ENCODE peak calls at places on chromosomes 1 and 21, in nine cellular contexts. One of them, this sample, is unnamed.
A peak's percentile ranks its signal among the peaks of the same experiment; 100 is the strongest.

GRCh38 chr21:44965251-44966022 is 25.6 kb downstream of the SLX9 start:
- DNase-seq in Panc1: no peak
- DNase-seq in PC-9: no peak
- DNase-seq in cardiac fibroblast: peak; percentile 46
- DNase-seq in right lobe of liver: no peak
- DNase-seq in GM13977: peak; percentile 59
- DNase-seq in choroid plexus epithelial cell: peak; percentile 86
- DNase-seq in upper lobe of right lung: no peak
- DNase-seq in uterus: no peak
- DNase-seq in this sample: no peak

GRCh38 chr1:152533327-152533938 is 19.2 kb downstream of the CRCT1 start:
- DNase-seq in upper lobe of right lung: no peak
- DNase-seq in GM13977: no peak
- DNase-seq in PC-9: no peak
- DNase-seq in Panc1: peak; percentile 33
- DNase-seq in uterus: no peak
- DNase-seq in right lobe of liver: peak; percentile 52
- DNase-seq in choroid plexus epithelial cell: peak; percentile 4
- DNase-seq in cardiac fibroblast: peak; percentile 20
- DNase-seq in this sample: no peak

GRCh38 chr1:89598450-89599331 is 34.2 kb upstream of the LRRC8C start:
- DNase-seq in PC-9: no peak
- DNase-seq in upper lobe of right lung: no peak
- DNase-seq in Panc1: peak; percentile 25
- DNase-seq in right lobe of liver: no peak
- DNase-seq in GM13977: peak; percentile 21
- DNase-seq in choroid plexus epithelial cell: peak; percentile 68
- DNase-seq in uterus: no peak
- DNase-seq in cardiac fibroblast: peak; percentile 61
- DNase-seq in this sample: no peak

GRCh38 chr1:156103521-156103947 is 11.0 kb upstream of the LMNA start:
- DNase-seq in right lobe of liver: no peak
- DNase-seq in uterus: peak; percentile 71
- DNase-seq in choroid plexus epithelial cell: no peak
- DNase-seq in upper lobe of right lung: no peak
- DNase-seq in Panc1: no peak
- DNase-seq in cardiac fibroblast: peak; percentile 71
- DNase-seq in PC-9: no peak
- DNase-seq in GM13977: no peak
- DNase-seq in this sample: no peak

GRCh38 chr1:61672376-61672775 is 52.6 kb downstream of the TM2D1 start:
- DNase-seq in cardiac fibroblast: no peak
- DNase-seq in uterus: no peak
- DNase-seq in right lobe of liver: no peak
- DNase-seq in GM13977: no peak
- DNase-seq in PC-9: no peak
- DNase-seq in upper lobe of right lung: no peak
- DNase-seq in choroid plexus epithelial cell: no peak
- DNase-seq in Panc1: no peak
- DNase-seq in this sample: no peak

GRCh38 chr1:200038645-200038986 is 11.1 kb downstream of the NR5A2 start:
- DNase-seq in PC-9: no peak
- DNase-seq in choroid plexus epithelial cell: no peak
- DNase-seq in uterus: no peak
- DNase-seq in Panc1: no peak
- DNase-seq in cardiac fibroblast: no peak
- DNase-seq in right lobe of liver: no peak
- DNase-seq in upper lobe of right lung: no peak
- DNase-seq in GM13977: peak; percentile 23
- DNase-seq in this sample: peak; percentile 65

GRCh38 chr1:235415008-235415904 is 48.0 kb downstream of the TBCE start:
- DNase-seq in PC-9: peak; percentile 68
- DNase-seq in choroid plexus epithelial cell: peak; percentile 92
- DNase-seq in uterus: peak; percentile 53
- DNase-seq in Panc1: no peak
- DNase-seq in cardiac fibroblast: peak; percentile 89
- DNase-seq in GM13977: peak; percentile 72
- DNase-seq in upper lobe of right lung: peak; percentile 70
- DNase-seq in right lobe of liver: peak; percentile 71
- DNase-seq in this sample: no peak

GRCh38 chr1:7538033-7538432 is 233.1 kb upstream of the VAMP3 start:
- DNase-seq in right lobe of liver: no peak
- DNase-seq in cardiac fibroblast: peak; percentile 15
- DNase-seq in uterus: no peak
- DNase-seq in PC-9: no peak
- DNase-seq in Panc1: no peak
- DNase-seq in upper lobe of right lung: no peak
- DNase-seq in GM13977: no peak
- DNase-seq in choroid plexus epithelial cell: peak; percentile 69
- DNase-seq in this sample: no peak

GRCh38 chr1:89690595-89690994 is 57.7 kb downstream of the LRRC8C start:
- DNase-seq in GM13977: no peak
- DNase-seq in cardiac fibroblast: no peak
- DNase-seq in PC-9: no peak
- DNase-seq in upper lobe of right lung: no peak
- DNase-seq in Panc1: no peak
- DNase-seq in right lobe of liver: no peak
- DNase-seq in choroid plexus epithelial cell: no peak
- DNase-seq in uterus: no peak
- DNase-seq in this sample: no peak

GRCh38 chr1:207013321-207014085 is 19.1 kb downstream of the C1orf116 start:
- DNase-seq in right lobe of liver: no peak
- DNase-seq in GM13977: no peak
- DNase-seq in cardiac fibroblast: no peak
- DNase-seq in PC-9: no peak
- DNase-seq in upper lobe of right lung: no peak
- DNase-seq in uterus: no peak
- DNase-seq in choroid plexus epithelial cell: no peak
- DNase-seq in Panc1: no peak
- DNase-seq in this sample: no peak

GRCh38 chr1:207018707-207019106 is 13.8 kb downstream of the C1orf116 start:
- DNase-seq in choroid plexus epithelial cell: no peak
- DNase-seq in Panc1: no peak
- DNase-seq in uterus: no peak
- DNase-seq in upper lobe of right lung: no peak
- DNase-seq in PC-9: no peak
- DNase-seq in GM13977: no peak
- DNase-seq in cardiac fibroblast: no peak
- DNase-seq in right lobe of liver: no peak
- DNase-seq in this sample: no peak

GRCh38 chr1:207017615-207018559 is 14.7 kb downstream of the C1orf116 start:
- DNase-seq in PC-9: no peak
- DNase-seq in cardiac fibroblast: peak; percentile 43
- DNase-seq in upper lobe of right lung: no peak
- DNase-seq in GM13977: no peak
- DNase-seq in right lobe of liver: no peak
- DNase-seq in choroid plexus epithelial cell: no peak
- DNase-seq in Panc1: no peak
- DNase-seq in uterus: no peak
- DNase-seq in this sample: no peak

GRCh38 chr1:207014728-207015127 is 17.8 kb downstream of the C1orf116 start:
- DNase-seq in uterus: no peak
- DNase-seq in Panc1: no peak
- DNase-seq in cardiac fibroblast: no peak
- DNase-seq in PC-9: no peak
- DNase-seq in GM13977: no peak
- DNase-seq in choroid plexus epithelial cell: no peak
- DNase-seq in right lobe of liver: no peak
- DNase-seq in upper lobe of right lung: no peak
- DNase-seq in this sample: no peak

DNA sequence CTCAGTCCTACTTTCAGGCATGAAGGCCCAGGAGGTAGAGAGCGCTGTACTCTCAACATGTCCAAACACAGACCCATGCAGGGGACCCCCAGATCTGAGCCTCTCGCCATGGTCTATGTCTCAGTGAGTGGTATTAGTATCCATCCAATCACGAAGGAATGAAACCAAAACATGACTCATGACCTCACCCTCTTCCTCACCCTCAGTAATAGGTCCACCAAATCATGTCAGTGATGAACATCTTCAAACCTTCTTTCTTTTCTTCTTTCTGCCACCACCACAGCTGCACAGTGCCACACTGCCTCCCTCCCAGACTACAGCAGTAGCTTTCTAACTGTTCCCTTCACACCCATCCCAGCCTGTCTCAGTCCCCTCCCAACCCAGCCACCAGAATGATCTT is 16.8 kb downstream of the C1orf116 start:
- DNase-seq in GM13977: no peak
- DNase-seq in choroid plexus epithelial cell: no peak
- DNase-seq in Panc1: no peak
- DNase-seq in uterus: no peak
- DNase-seq in PC-9: no peak
- DNase-seq in cardiac fibroblast: no peak
- DNase-seq in right lobe of liver: no peak
- DNase-seq in upper lobe of right lung: no peak
- DNase-seq in this sample: no peak
- TF ChIP-seq CTCF in GM13977: no peak
- TF ChIP-seq CTCF in choroid plexus epithelial cell: no peak
- TF ChIP-seq CTCF in Panc1: no peak
- TF ChIP-seq CTCF in uterus: no peak
- TF ChIP-seq CTCF in PC-9: no peak
- TF ChIP-seq CTCF in cardiac fibroblast: no peak
- TF ChIP-seq CTCF in right lobe of liver: no peak
- TF ChIP-seq CTCF in upper lobe of right lung: no peak
- TF ChIP-seq CTCF in this sample: no peak

GRCh38 chr21:39022901-39023693 is 160.2 kb downstream of the PSMG1 start:
- DNase-seq in Panc1: no peak
- DNase-seq in cardiac fibroblast: peak; percentile 98
- DNase-seq in PC-9: no peak
- DNase-seq in choroid plexus epithelial cell: peak; percentile 86
- DNase-seq in right lobe of liver: peak; percentile 63
- DNase-seq in upper lobe of right lung: peak; percentile 90
- DNase-seq in GM13977: no peak
- DNase-seq in uterus: peak; percentile 76
- DNase-seq in this sample: no peak
- TF ChIP-seq CTCF in Panc1: no peak
- TF ChIP-seq CTCF in cardiac fibroblast: no peak
- TF ChIP-seq CTCF in PC-9: peak; percentile 25
- TF ChIP-seq CTCF in choroid plexus epithelial cell: peak; percentile 53
- TF ChIP-seq CTCF in right lobe of liver: peak; percentile 28
- TF ChIP-seq CTCF in upper lobe of right lung: peak; percentile 26
- TF ChIP-seq CTCF in GM13977: no peak
- TF ChIP-seq CTCF in uterus: no peak
- TF ChIP-seq CTCF in this sample: no peak

GRCh38 chr1:42691157-42691498 is 8.9 kb downstream of the YBX1 start:
- DNase-seq in GM13977: no peak
- DNase-seq in choroid plexus epithelial cell: no peak
- DNase-seq in cardiac fibroblast: no peak
- DNase-seq in Panc1: no peak
- DNase-seq in right lobe of liver: no peak
- DNase-seq in upper lobe of right lung: no peak
- DNase-seq in uterus: no peak
- DNase-seq in PC-9: no peak
- DNase-seq in this sample: no peak
- TF ChIP-seq CTCF in GM13977: no peak
- TF ChIP-seq CTCF in choroid plexus epithelial cell: no peak
- TF ChIP-seq CTCF in cardiac fibroblast: no peak
- TF ChIP-seq CTCF in Panc1: no peak
- TF ChIP-seq CTCF in right lobe of liver: no peak
- TF ChIP-seq CTCF in upper lobe of right lung: no peak
- TF ChIP-seq CTCF in uterus: no peak
- TF ChIP-seq CTCF in PC-9: no peak
- TF ChIP-seq CTCF in this sample: no peak

DNA sequence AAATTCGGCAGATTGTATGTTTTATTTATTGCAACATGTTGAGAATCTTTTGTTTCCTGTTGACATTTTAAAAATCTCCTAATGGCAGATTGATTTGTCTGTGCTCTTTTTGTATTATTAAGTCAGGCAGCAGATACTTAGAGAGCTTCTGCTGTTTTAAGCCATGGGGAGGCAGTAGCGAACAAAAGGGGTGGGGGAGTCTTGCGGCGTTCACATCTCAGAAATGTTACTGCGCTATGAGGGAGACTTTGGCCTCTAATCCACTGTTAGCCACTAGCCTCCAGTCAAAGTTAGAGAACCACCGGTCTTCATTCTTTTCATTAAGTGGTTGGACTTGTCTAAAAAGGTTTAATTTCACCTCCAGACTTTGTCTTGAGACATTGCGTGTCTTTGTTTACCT is 93.6 kb downstream of the DYRK1A start:
- DNase-seq in choroid plexus epithelial cell: no peak
- DNase-seq in PC-9: no peak
- DNase-seq in cardiac fibroblast: no peak
- DNase-seq in Panc1: no peak
- DNase-seq in uterus: no peak
- DNase-seq in GM13977: no peak
- DNase-seq in right lobe of liver: no peak
- DNase-seq in upper lobe of right lung: no peak
- DNase-seq in this sample: no peak
- TF ChIP-seq CTCF in choroid plexus epithelial cell: peak; percentile 44
- TF ChIP-seq CTCF in PC-9: no peak
- TF ChIP-seq CTCF in cardiac fibroblast: peak; percentile 21
- TF ChIP-seq CTCF in Panc1: peak; percentile 64
- TF ChIP-seq CTCF in uterus: no peak
- TF ChIP-seq CTCF in GM13977: no peak
- TF ChIP-seq CTCF in right lobe of liver: no peak
- TF ChIP-seq CTCF in upper lobe of right lung: no peak
- TF ChIP-seq CTCF in this sample: no peak

This sample was measured in coronary artery.